ENCODE peak calls at places on chromosomes 5 and 9, in five cellular contexts. K, M, T, U and O are unnamed samples.
A peak's percentile ranks its signal among the peaks of the same experiment; 100 is the strongest.

GRCh38 chr9:69809304-69809863 is 11.2 kb upstream of the CFAP95 start:
- DNase-seq in K (no peak), M (no peak), T (no peak), U (no peak), O (peak; percentile 16)

GRCh38 chr9:111854799-111855198 is 41.8 kb upstream of the UGCG start:
- DNase-seq in K (no peak), M (no peak), T (no peak), U (no peak), O (no peak)

GRCh38 chr9:81628897-81629296 is 60.5 kb downstream of the TLE1 start:
- DNase-seq in K (no peak), M (no peak), T (no peak), U (no peak), O (no peak)

GRCh38 chr5:159553792-159554191 is 223.5 kb upstream of the IL12B start:
- DNase-seq in K (no peak), M (no peak), T (no peak), U (no peak), O (no peak)

GRCh38 chr5:87151547-87151946 is 116.1 kb upstream of the RASA1 start:
- DNase-seq in K (no peak), M (no peak), T (no peak), U (no peak), O (no peak)

GRCh38 chr9:137147091-137147792 is 8.3 kb downstream of the GRIN1 start:
- DNase-seq in K (no peak), M (no peak), T (no peak), U (no peak), O (no peak)

GRCh38 chr5:168807261-168807660 is 228.1 kb upstream of the PANK3 start:
- DNase-seq in K (no peak), M (no peak), T (no peak), U (no peak), O (no peak)

GRCh38 chr5:167294861-167295685 is 996.4 kb upstream of the WWC1 start:
- DNase-seq in K (no peak), M (no peak), T (no peak), U (no peak), O (no peak)

GRCh38 chr5:141632650-141633049 is 4.0 kb downstream of the HDAC3 start:
- DNase-seq in K (no peak), M (no peak), T (no peak), U (no peak), O (no peak)

GRCh38 chr9:135230386-135230765 is 142.9 kb downstream of the OLFM1 start:
- DNase-seq in K (no peak), M (no peak), T (no peak), U (no peak), O (no peak)

GRCh38 chr5:52786391-52786790 is 1.3 kb upstream of the ITGA1 start:
- DNase-seq in K (no peak), M (no peak), T (no peak), U (no peak), O (no peak)

GRCh38 chr5:78984020-78984610 is 995 bp downstream of the ARSB start:
- DNase-seq in K (no peak), M (no peak), T (peak; percentile 6), U (no peak), O (no peak)

GRCh38 chr5:149039501-149039900 is 23.4 kb downstream of the SH3TC2 start:
- DNase-seq in K (no peak), M (no peak), T (no peak), U (no peak), O (no peak)

GRCh38 chr5:23208959-23209431 is 298.4 kb upstream of the PRDM9 start:
- DNase-seq in K (no peak), M (no peak), T (no peak), U (no peak), O (peak; percentile 52)

GRCh38 chr9:138015021-138015829 is 137.6 kb downstream of the CACNA1B start:
- DNase-seq in K (no peak), M (no peak), T (peak; percentile 79), U (no peak), O (no peak)

GRCh38 chr5:173094012-173094661 is 38.0 kb downstream of the CREBRF start:
- DNase-seq in K (no peak), M (no peak), T (no peak), U (no peak), O (no peak)

GRCh38 chr9:123687246-123687721 is 242.6 kb downstream of the DENND1A start:
- DNase-seq in K (no peak), M (no peak), T (no peak), U (no peak), O (no peak)

GRCh38 chr5:24073097-24073496 is 565.7 kb downstream of the PRDM9 start:
- DNase-seq in K (no peak), M (peak; percentile 52), T (no peak), U (no peak), O (no peak)

GRCh38 chr5:150136841-150137167 is 18.8 kb downstream of the PDGFRB start:
- DNase-seq in K (no peak), M (no peak), T (no peak), U (no peak), O (no peak)

GRCh38 chr5:150139334-150139733 is 16.3 kb downstream of the PDGFRB start:
- DNase-seq in K (no peak), M (no peak), T (no peak), U (no peak), O (no peak)

GRCh38 chr5:150138551-150139265 is 16.9 kb downstream of the PDGFRB start:
- DNase-seq in K (no peak), M (peak; percentile 30), T (peak; percentile 63), U (no peak), O (peak; percentile 72)

GRCh38 chr5:150137168-150137957 is 18.3 kb downstream of the PDGFRB start:
- DNase-seq in K (no peak), M (peak; percentile 54), T (no peak), U (no peak), O (no peak)

GRCh38 chr5:150137997-150138396 is 17.6 kb downstream of the PDGFRB start:
- DNase-seq in K (no peak), M (no peak), T (no peak), U (no peak), O (no peak)
- H3K4me1 ChIP-seq in K (peaks cover 17% of the 10 kb centered on the region), M (peaks cover 23% of the 10 kb centered on the region), T (peaks cover 64% of the 10 kb centered on the region), U (peaks cover 12% of the 10 kb centered on the region), O (peaks cover 56% of the 10 kb centered on the region)

GRCh38 chr5:145854651-145855258 is 18.1 kb downstream of the GRXCR2 start:
- DNase-seq in K (no peak), M (no peak), T (no peak), U (no peak), O (no peak)
- TF ChIP-seq POLR2A in K (no peak), M (no peak), T (no peak), U (no peak), O (no peak)

GRCh38 chr5:72584466-72584865 is 77.3 kb upstream of the ZNF366 start:
- DNase-seq in K (no peak), M (no peak), T (no peak), U (no peak), O (no peak)
- TF ChIP-seq CTCF in K (no peak), M (no peak), T (no peak), U (peak; percentile 11), O (no peak)

GRCh38 chr9:132239999-132240859 is 78.4 kb downstream of the NTNG2 start:
- DNase-seq in K (no peak), M (no peak), T (no peak), U (no peak), O (no peak)
- H3K4me1 ChIP-seq in K (no peaks in the 10 kb centered on the region), M (no peaks in the 10 kb centered on the region), T (peaks cover 13% of the 10 kb centered on the region), U (no peaks in the 10 kb centered on the region), O (peaks cover 12% of the 10 kb centered on the region)

GRCh38 chr9:132944294-132945185 is at the start of gene TSC1:
- DNase-seq in K (peak; percentile 90), M (peak; percentile 95), T (peak; percentile 94), U (peak; percentile 96), O (peak; percentile 97)
- TF ChIP-seq POLR2A in K (no peak), M (peak; percentile 54), T (no peak), U (peak; percentile 69), O (peak; percentile 15)

GRCh38 chr9:130220351-130220750 is 45.2 kb upstream of the HMCN2 start:
- DNase-seq in K (no peak), M (no peak), T (peak; percentile 46), U (no peak), O (peak; percentile 41)
- TF ChIP-seq CTCF in K (no peak), M (no peak), T (no peak), U (no peak), O (no peak)

GRCh38 chr5:33315170-33315569 is 125.6 kb upstream of the TARS1 start:
- DNase-seq in K (no peak), M (no peak), T (no peak), U (no peak), O (no peak)
- H3K4me1 ChIP-seq in K (no peaks in the 10 kb centered on the region), M (no peaks in the 10 kb centered on the region), T (no peaks in the 10 kb centered on the region), U (no peaks in the 10 kb centered on the region), O (no peaks in the 10 kb centered on the region)

DNA sequence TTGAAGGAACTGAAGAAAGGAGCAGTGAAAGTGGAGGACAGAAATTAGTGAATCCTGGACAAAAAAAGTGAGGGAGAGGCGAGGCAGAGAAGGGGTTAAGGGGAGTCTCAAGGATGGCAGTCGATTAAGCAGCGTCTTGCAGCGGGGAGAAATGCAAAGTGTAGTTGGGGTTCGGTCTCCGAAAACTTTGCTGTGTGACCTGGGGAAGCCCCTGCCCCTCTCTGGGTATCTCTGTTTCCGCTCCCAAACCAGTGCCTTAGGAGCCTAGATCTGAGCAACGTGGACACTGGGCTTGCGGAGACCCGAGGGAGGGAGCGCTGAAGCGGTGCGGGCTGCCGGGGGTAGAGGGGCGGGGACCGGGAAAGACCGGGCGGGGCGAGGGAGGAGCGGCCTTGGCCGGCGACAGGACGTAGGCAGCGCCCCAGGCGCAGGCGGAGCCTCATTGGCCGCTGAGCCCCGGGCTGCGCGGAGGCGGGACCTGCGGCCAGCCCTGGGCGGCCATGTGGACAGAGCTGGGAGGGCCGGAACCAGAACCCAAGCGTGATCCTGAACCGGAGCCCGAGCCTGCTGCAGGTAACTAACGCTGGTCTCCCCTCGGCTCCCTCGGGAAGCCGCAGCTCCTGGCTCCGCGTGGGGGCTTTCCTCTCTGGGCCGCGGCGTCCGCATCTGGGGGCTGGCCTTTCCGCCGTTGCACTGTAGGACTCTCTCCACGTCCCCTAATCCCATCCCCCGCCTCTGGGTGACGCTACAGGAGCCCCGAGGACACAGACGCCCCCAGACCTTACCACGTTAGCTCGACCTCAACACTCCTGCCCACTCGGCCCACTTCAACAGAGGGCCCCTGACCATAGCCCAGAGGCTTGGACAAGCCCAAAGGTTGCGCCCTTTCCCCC is at the start of gene ALDH1B1:
- DNase-seq in K (no peak), M (peak; percentile 79), T (peak; percentile 88), U (peak; percentile 78), O (peak; percentile 91)
- TF ChIP-seq POLR2A in K (no peak), M (peak; percentile 24), T (no peak), U (peak; percentile 79), O (no peak)

GRCh38 chr9:128636024-128636390 is 20.6 kb downstream of the DYNC2I2 start:
- DNase-seq in K (no peak), M (peak; percentile 42), T (peak; percentile 93), U (peak; percentile 50), O (peak; percentile 43)
- TF ChIP-seq CTCF in K (no peak), M (peak; percentile 29), T (peak; percentile 39), U (peak; percentile 34), O (no peak)